ENCODE peak calls at places on chromosomes 2 and 18, in eight cellular contexts. One of them, this sample, is unnamed.

GRCh38 chr18:78740876-78741275 is 238.7 kb upstream of the SALL3 start:
- DNase-seq in endothelial cell of umbilical vein: no peak
- DNase-seq in upper lobe of left lung: no peak
- DNase-seq in spleen: peak; percentile 56
- DNase-seq in HepG2: no peak
- DNase-seq in sigmoid colon: no peak
- DNase-seq in transverse colon: no peak
- DNase-seq in prostate gland: no peak
- DNase-seq in this sample: no peak

GRCh38 chr2:197108758-197109157 is 182.3 kb upstream of the PGAP1 start:
- DNase-seq in spleen: no peak
- DNase-seq in prostate gland: peak; percentile 7
- DNase-seq in transverse colon: peak; percentile 27
- DNase-seq in sigmoid colon: peak; percentile 91
- DNase-seq in upper lobe of left lung: no peak
- DNase-seq in HepG2: no peak
- DNase-seq in endothelial cell of umbilical vein: no peak
- DNase-seq in this sample: no peak

GRCh38 chr2:96413067-96413722 is 77.6 kb downstream of the NCAPH start:
- DNase-seq in spleen: no peak
- DNase-seq in endothelial cell of umbilical vein: no peak
- DNase-seq in HepG2: peak; percentile 46
- DNase-seq in sigmoid colon: no peak
- DNase-seq in prostate gland: peak; percentile 73
- DNase-seq in transverse colon: peak; percentile 39
- DNase-seq in upper lobe of left lung: no peak
- DNase-seq in this sample: no peak

GRCh38 chr18:27377251-27377650 is 192.1 kb upstream of the CHST9 start:
- DNase-seq in prostate gland: no peak
- DNase-seq in transverse colon: no peak
- DNase-seq in endothelial cell of umbilical vein: no peak
- DNase-seq in spleen: no peak
- DNase-seq in HepG2: no peak
- DNase-seq in sigmoid colon: no peak
- DNase-seq in upper lobe of left lung: no peak
- DNase-seq in this sample: no peak

GRCh38 chr2:106269591-106270291 is 75.6 kb upstream of the UXS1 start:
- DNase-seq in transverse colon: peak; percentile 72
- DNase-seq in endothelial cell of umbilical vein: no peak
- DNase-seq in spleen: peak; percentile 90
- DNase-seq in sigmoid colon: no peak
- DNase-seq in prostate gland: peak; percentile 85
- DNase-seq in upper lobe of left lung: peak; percentile 90
- DNase-seq in HepG2: no peak
- DNase-seq in this sample: no peak

GRCh38 chr18:27585602-27586173 is 400.6 kb upstream of the CHST9 start:
- DNase-seq in upper lobe of left lung: no peak
- DNase-seq in prostate gland: no peak
- DNase-seq in transverse colon: peak; percentile 21
- DNase-seq in endothelial cell of umbilical vein: no peak
- DNase-seq in sigmoid colon: no peak
- DNase-seq in spleen: no peak
- DNase-seq in HepG2: peak; percentile 63
- DNase-seq in this sample: no peak

GRCh38 chr2:5950736-5951135 is 258.6 kb downstream of the SOX11 start:
- DNase-seq in upper lobe of left lung: no peak
- DNase-seq in transverse colon: no peak
- DNase-seq in sigmoid colon: no peak
- DNase-seq in endothelial cell of umbilical vein: no peak
- DNase-seq in prostate gland: no peak
- DNase-seq in spleen: no peak
- DNase-seq in HepG2: no peak
- DNase-seq in this sample: no peak

GRCh38 chr2:196101325-196101981 is 32.8 kb upstream of the DNAH7 start:
- DNase-seq in upper lobe of left lung: no peak
- DNase-seq in transverse colon: peak; percentile 30
- DNase-seq in sigmoid colon: no peak
- DNase-seq in endothelial cell of umbilical vein: no peak
- DNase-seq in spleen: peak; percentile 82
- DNase-seq in HepG2: no peak
- DNase-seq in prostate gland: no peak
- DNase-seq in this sample: no peak

GRCh38 chr2:8511868-8512612 is 169.8 kb upstream of the ID2 start:
- DNase-seq in prostate gland: no peak
- DNase-seq in spleen: peak; percentile 46
- DNase-seq in endothelial cell of umbilical vein: no peak
- DNase-seq in transverse colon: no peak
- DNase-seq in HepG2: no peak
- DNase-seq in upper lobe of left lung: no peak
- DNase-seq in sigmoid colon: no peak
- DNase-seq in this sample: no peak

GRCh38 chr2:232574674-232575403 is 24.4 kb downstream of the EIF4E2 start:
- DNase-seq in sigmoid colon: no peak
- DNase-seq in HepG2: peak; percentile 90
- DNase-seq in endothelial cell of umbilical vein: no peak
- DNase-seq in prostate gland: no peak
- DNase-seq in upper lobe of left lung: no peak
- DNase-seq in transverse colon: no peak
- DNase-seq in spleen: no peak
- DNase-seq in this sample: no peak

GRCh38 chr2:88857274-88857741 is 165.8 kb downstream of the RPIA start:
- DNase-seq in endothelial cell of umbilical vein: no peak
- DNase-seq in spleen: no peak
- DNase-seq in upper lobe of left lung: no peak
- DNase-seq in prostate gland: no peak
- DNase-seq in sigmoid colon: no peak
- DNase-seq in HepG2: peak; percentile 31
- DNase-seq in transverse colon: peak; percentile 66
- DNase-seq in this sample: no peak

GRCh38 chr2:69149631-69150215 is 136.7 kb downstream of the ANTXR1 start:
- DNase-seq in upper lobe of left lung: peak; percentile 31
- DNase-seq in endothelial cell of umbilical vein: no peak
- DNase-seq in HepG2: no peak
- DNase-seq in spleen: no peak
- DNase-seq in sigmoid colon: peak; percentile 84
- DNase-seq in prostate gland: no peak
- DNase-seq in transverse colon: peak; percentile 27
- DNase-seq in this sample: no peak

GRCh38 chr18:76456018-76456750 is 38.9 kb downstream of the ZNF516 start:
- DNase-seq in upper lobe of left lung: no peak
- DNase-seq in transverse colon: no peak
- DNase-seq in HepG2: no peak
- DNase-seq in sigmoid colon: peak; percentile 38
- DNase-seq in endothelial cell of umbilical vein: no peak
- DNase-seq in prostate gland: no peak
- DNase-seq in spleen: peak; percentile 38
- DNase-seq in this sample: peak; percentile 31

GRCh38 chr2:221500501-221501209 is 71.4 kb downstream of the EPHA4 start:
- DNase-seq in transverse colon: no peak
- DNase-seq in upper lobe of left lung: no peak
- DNase-seq in HepG2: no peak
- DNase-seq in spleen: no peak
- DNase-seq in endothelial cell of umbilical vein: no peak
- DNase-seq in sigmoid colon: no peak
- DNase-seq in prostate gland: no peak
- DNase-seq in this sample: no peak

GRCh38 chr2:167196461-167197252 is 308.4 kb downstream of the XIRP2 start:
- DNase-seq in HepG2: no peak
- DNase-seq in endothelial cell of umbilical vein: peak; percentile 54
- DNase-seq in spleen: no peak
- DNase-seq in sigmoid colon: no peak
- DNase-seq in prostate gland: no peak
- DNase-seq in transverse colon: no peak
- DNase-seq in upper lobe of left lung: no peak
- DNase-seq in this sample: no peak

GRCh38 chr2:137893145-137893544 is 71.1 kb upstream of the HNMT start:
- DNase-seq in sigmoid colon: no peak
- DNase-seq in transverse colon: no peak
- DNase-seq in spleen: no peak
- DNase-seq in HepG2: no peak
- DNase-seq in prostate gland: no peak
- DNase-seq in upper lobe of left lung: no peak
- DNase-seq in endothelial cell of umbilical vein: no peak
- DNase-seq in this sample: no peak

GRCh38 chr2:173159794-173160463 is 84.3 kb downstream of the MAP3K20 start:
- DNase-seq in HepG2: peak; percentile 25
- DNase-seq in spleen: peak; percentile 82
- DNase-seq in transverse colon: peak; percentile 74
- DNase-seq in prostate gland: peak; percentile 76
- DNase-seq in endothelial cell of umbilical vein: peak; percentile 49
- DNase-seq in upper lobe of left lung: no peak
- DNase-seq in sigmoid colon: peak; percentile 98
- DNase-seq in this sample: peak; percentile 96

DNA sequence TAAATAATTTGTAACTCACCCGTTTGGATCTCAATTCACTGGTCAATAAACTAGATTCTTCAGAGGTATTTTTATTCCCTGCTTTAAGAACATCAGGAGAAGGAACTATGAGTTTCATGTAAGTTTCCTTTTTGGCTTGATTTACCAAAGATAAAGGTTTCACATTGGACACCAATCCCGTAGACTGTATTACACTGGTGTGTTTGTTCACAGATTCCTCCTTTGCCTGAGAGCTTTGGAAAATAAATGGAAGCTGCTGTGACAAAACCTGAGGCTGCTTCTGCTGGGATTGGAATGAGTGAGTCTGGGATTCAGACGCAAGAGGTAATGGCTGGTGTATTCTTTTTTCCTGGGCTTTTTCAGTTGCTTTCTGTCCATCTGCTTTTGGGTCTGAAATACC is 151.8 kb upstream of the WDSUB1 start:
- DNase-seq in sigmoid colon: no peak
- DNase-seq in HepG2: no peak
- DNase-seq in transverse colon: no peak
- DNase-seq in endothelial cell of umbilical vein: peak; percentile 29
- DNase-seq in upper lobe of left lung: no peak
- DNase-seq in spleen: no peak
- DNase-seq in prostate gland: no peak
- DNase-seq in this sample: no peak
- H3K4me1 ChIP-seq in sigmoid colon: no peaks in the 10 kb centered on the region
- H3K4me1 ChIP-seq in HepG2: no peaks in the 10 kb centered on the region
- H3K4me1 ChIP-seq in transverse colon: no peaks in the 10 kb centered on the region
- H3K4me1 ChIP-seq in endothelial cell of umbilical vein: no peaks in the 10 kb centered on the region
- H3K4me1 ChIP-seq in upper lobe of left lung: no peaks in the 10 kb centered on the region
- H3K4me1 ChIP-seq in spleen: no peaks in the 10 kb centered on the region
- H3K4me1 ChIP-seq in prostate gland: no peaks in the 10 kb centered on the region
- H3K4me1 ChIP-seq in this sample: no peaks in the 10 kb centered on the region

DNA sequence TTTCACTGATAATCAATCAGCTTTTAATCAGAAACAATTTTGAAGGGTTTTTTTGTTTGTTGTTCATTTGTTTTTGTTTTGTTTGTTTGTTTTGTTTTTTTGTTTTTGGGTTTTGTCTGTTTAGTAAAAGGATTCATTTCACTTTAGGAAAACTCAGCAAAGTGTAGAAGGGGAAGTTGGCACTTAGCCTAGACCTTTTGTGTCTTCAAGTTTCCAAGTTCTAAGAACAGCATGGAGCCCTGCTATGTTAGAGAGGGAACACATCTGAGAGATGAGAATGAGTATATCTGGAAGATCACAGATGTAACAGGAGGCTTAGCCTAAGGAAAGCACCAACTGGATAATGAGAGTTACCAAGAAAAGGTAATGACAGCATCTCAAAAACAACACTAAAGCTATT is 501.5 kb downstream of the ERBB4 start:
- DNase-seq in prostate gland: no peak
- DNase-seq in endothelial cell of umbilical vein: no peak
- DNase-seq in HepG2: no peak
- DNase-seq in spleen: no peak
- DNase-seq in sigmoid colon: no peak
- DNase-seq in upper lobe of left lung: no peak
- DNase-seq in transverse colon: no peak
- DNase-seq in this sample: no peak
- TF ChIP-seq POLR2AphosphoS5 in prostate gland: no peak
- TF ChIP-seq POLR2AphosphoS5 in endothelial cell of umbilical vein: no peak
- TF ChIP-seq POLR2AphosphoS5 in HepG2: no peak
- TF ChIP-seq POLR2AphosphoS5 in spleen: no peak
- TF ChIP-seq POLR2AphosphoS5 in sigmoid colon: no peak
- TF ChIP-seq POLR2AphosphoS5 in upper lobe of left lung: no peak
- TF ChIP-seq POLR2AphosphoS5 in transverse colon: no peak
- TF ChIP-seq POLR2AphosphoS5 in this sample: no peak

DNA sequence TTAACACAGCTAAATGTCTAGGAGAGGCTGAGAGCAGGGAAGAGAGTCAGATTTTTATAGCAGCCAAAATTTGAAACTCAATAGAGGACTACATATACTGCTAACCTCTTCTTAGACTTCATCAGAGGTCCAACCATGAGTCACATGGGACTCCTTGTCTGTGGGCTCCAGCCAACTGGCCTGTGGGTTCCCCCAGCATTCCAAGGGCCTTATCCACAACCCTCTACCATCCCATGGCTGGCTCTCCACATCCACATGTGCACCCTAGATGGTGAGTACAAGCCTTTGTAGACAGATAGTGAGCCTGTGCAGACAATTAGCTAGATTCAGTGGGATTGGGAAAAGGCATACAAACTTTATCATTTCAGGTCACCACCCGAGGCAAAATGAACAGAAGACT is 901.9 kb upstream of the ZEB2 start:
- DNase-seq in spleen: no peak
- DNase-seq in sigmoid colon: no peak
- DNase-seq in HepG2: no peak
- DNase-seq in endothelial cell of umbilical vein: no peak
- DNase-seq in transverse colon: no peak
- DNase-seq in prostate gland: no peak
- DNase-seq in upper lobe of left lung: no peak
- DNase-seq in this sample: no peak
- H3K4me1 ChIP-seq in spleen: no peaks in the 10 kb centered on the region
- H3K4me1 ChIP-seq in sigmoid colon: no peaks in the 10 kb centered on the region
- H3K4me1 ChIP-seq in HepG2: no peaks in the 10 kb centered on the region
- H3K4me1 ChIP-seq in endothelial cell of umbilical vein: no peaks in the 10 kb centered on the region
- H3K4me1 ChIP-seq in transverse colon: no peaks in the 10 kb centered on the region
- H3K4me1 ChIP-seq in prostate gland: no peaks in the 10 kb centered on the region
- H3K4me1 ChIP-seq in upper lobe of left lung: no peaks in the 10 kb centered on the region
- H3K4me1 ChIP-seq in this sample: no peaks in the 10 kb centered on the region

GRCh38 chr18:24060644-24061043 is 46.1 kb downstream of the TTC39C start:
- DNase-seq in HepG2: peak; percentile 56
- DNase-seq in endothelial cell of umbilical vein: no peak
- DNase-seq in transverse colon: no peak
- DNase-seq in prostate gland: no peak
- DNase-seq in spleen: no peak
- DNase-seq in sigmoid colon: no peak
- DNase-seq in upper lobe of left lung: no peak
- DNase-seq in this sample: no peak

GRCh38 chr18:24065942-24066341 is 51.4 kb downstream of the TTC39C start:
- DNase-seq in upper lobe of left lung: no peak
- DNase-seq in endothelial cell of umbilical vein: no peak
- DNase-seq in HepG2: no peak
- DNase-seq in transverse colon: no peak
- DNase-seq in sigmoid colon: no peak
- DNase-seq in spleen: no peak
- DNase-seq in prostate gland: no peak
- DNase-seq in this sample: no peak

GRCh38 chr18:24063121-24063731 is 48.7 kb downstream of the TTC39C start:
- DNase-seq in transverse colon: no peak
- DNase-seq in endothelial cell of umbilical vein: no peak
- DNase-seq in upper lobe of left lung: no peak
- DNase-seq in prostate gland: no peak
- DNase-seq in sigmoid colon: no peak
- DNase-seq in HepG2: peak; percentile 21
- DNase-seq in spleen: no peak
- DNase-seq in this sample: no peak

GRCh38 chr18:24068945-24069693 is 54.6 kb downstream of the TTC39C start:
- DNase-seq in upper lobe of left lung: no peak
- DNase-seq in endothelial cell of umbilical vein: no peak
- DNase-seq in sigmoid colon: no peak
- DNase-seq in prostate gland: no peak
- DNase-seq in spleen: no peak
- DNase-seq in transverse colon: no peak
- DNase-seq in HepG2: no peak
- DNase-seq in this sample: no peak

GRCh38 chr18:24064701-24065100 is 50.1 kb downstream of the TTC39C start:
- DNase-seq in endothelial cell of umbilical vein: no peak
- DNase-seq in spleen: no peak
- DNase-seq in sigmoid colon: no peak
- DNase-seq in upper lobe of left lung: no peak
- DNase-seq in transverse colon: no peak
- DNase-seq in prostate gland: no peak
- DNase-seq in HepG2: no peak
- DNase-seq in this sample: no peak
- TF ChIP-seq POLR2AphosphoS5 in endothelial cell of umbilical vein: no peak
- TF ChIP-seq POLR2AphosphoS5 in spleen: no peak
- TF ChIP-seq POLR2AphosphoS5 in sigmoid colon: no peak
- TF ChIP-seq POLR2AphosphoS5 in upper lobe of left lung: no peak
- TF ChIP-seq POLR2AphosphoS5 in transverse colon: no peak
- TF ChIP-seq POLR2AphosphoS5 in prostate gland: no peak
- TF ChIP-seq POLR2AphosphoS5 in HepG2: no peak
- TF ChIP-seq POLR2AphosphoS5 in this sample: no peak